ENCODE peak calls at places on chromosome 13, in four cellular contexts. One of them, this sample, is unnamed.

GRCh38 chr13:93226623-93227279 is at the start of gene GPC6:
- DNase-seq in IMR-90: peak; percentile 95
- DNase-seq in GM03348: peak; percentile 77
- DNase-seq in HuH-7.5: no peak
- DNase-seq in this sample: peak; percentile 82

GRCh38 chr13:97385854-97386253 is 48.1 kb upstream of the RAP2A start:
- DNase-seq in HuH-7.5: no peak
- DNase-seq in IMR-90: no peak
- DNase-seq in GM03348: no peak
- DNase-seq in this sample: no peak

GRCh38 chr13:98267080-98267912 is 90.2 kb upstream of the RNF113B start:
- DNase-seq in GM03348: no peak
- DNase-seq in IMR-90: peak; percentile 79
- DNase-seq in HuH-7.5: peak; percentile 34
- DNase-seq in this sample: no peak

GRCh38 chr13:44231786-44232516 is 141.7 kb upstream of the SERP2 start:
- DNase-seq in IMR-90: peak; percentile 96
- DNase-seq in HuH-7.5: peak; percentile 49
- DNase-seq in GM03348: peak; percentile 88
- DNase-seq in this sample: peak; percentile 96

GRCh38 chr13:60986301-60986700 is 429.3 kb downstream of the PCDH20 start:
- DNase-seq in IMR-90: no peak
- DNase-seq in GM03348: no peak
- DNase-seq in HuH-7.5: no peak
- DNase-seq in this sample: no peak

GRCh38 chr13:72246396-72246795 is 379.4 kb upstream of the DACH1 start:
- DNase-seq in IMR-90: no peak
- DNase-seq in GM03348: no peak
- DNase-seq in HuH-7.5: no peak
- DNase-seq in this sample: no peak

GRCh38 chr13:113129921-113130750 is 7.5 kb downstream of the F10 start:
- DNase-seq in HuH-7.5: no peak
- DNase-seq in IMR-90: no peak
- DNase-seq in GM03348: no peak
- DNase-seq in this sample: no peak

GRCh38 chr13:37531054-37531453 is 67.5 kb downstream of the POSTN start:
- DNase-seq in HuH-7.5: no peak
- DNase-seq in IMR-90: peak; percentile 15
- DNase-seq in GM03348: no peak
- DNase-seq in this sample: no peak

GRCh38 chr13:71056581-71056980 is 810.4 kb downstream of the DACH1 start:
- DNase-seq in HuH-7.5: no peak
- DNase-seq in IMR-90: no peak
- DNase-seq in GM03348: no peak
- DNase-seq in this sample: no peak

GRCh38 chr13:80685942-80686341 is 345.0 kb upstream of the SPRY2 start:
- DNase-seq in GM03348: no peak
- DNase-seq in IMR-90: no peak
- DNase-seq in HuH-7.5: no peak
- DNase-seq in this sample: no peak

GRCh38 chr13:99464441-99464949 is 36.8 kb upstream of the TM9SF2 start:
- DNase-seq in GM03348: peak; percentile 65
- DNase-seq in IMR-90: peak; percentile 48
- DNase-seq in HuH-7.5: no peak
- DNase-seq in this sample: no peak